ENCODE peak calls at places on chromosomes 6 and 20, in eight cellular contexts. J is cardiac muscle cell; S is amniotic epithelial cell; M is SHP77; A is activated naive CD8-positive, alpha-beta T cell treated with anti-CD3 and anti-CD28 coated beads, Interleukin-2, amount 50 U/mL, for 24 hours; R is dorsolateral prefrontal cortex; O is HFFc6; U is left colon. T is an unnamed sample.

GRCh38 chr6:152295346-152295745 is 341.8 kb downstream of the SYNE1 start:
- DNase-seq in J (peak; percentile 87), S (peak; percentile 99), M (no peak), A (no peak), R (no peak), O (peak; percentile 73), U (no peak), T (no peak)

GRCh38 chr6:100464910-100465700 is at the start of gene SIM1:
- DNase-seq in J (peak; percentile 87), S (peak; percentile 36), M (no peak), A (no peak), R (no peak), O (peak; percentile 93), U (no peak), T (no peak)

GRCh38 chr6:134714113-134714512 is 235.8 kb downstream of the ALDH8A1 start:
- DNase-seq in J (no peak), S (no peak), M (no peak), A (no peak), R (no peak), O (no peak), U (no peak), T (no peak)

GRCh38 chr20:6160736-6161135 is 37.9 kb upstream of the FERMT1 start:
- DNase-seq in J (no peak), S (no peak), M (no peak), A (no peak), R (no peak), O (no peak), U (no peak), T (no peak)

GRCh38 chr20:38790210-38791053 is 15.1 kb upstream of the PPP1R16B start:
- DNase-seq in J (peak; percentile 66), S (peak; percentile 19), M (peak; percentile 2), A (no peak), R (no peak), O (no peak), U (no peak), T (no peak)

GRCh38 chr6:125829433-125829832 is 38.7 kb downstream of the NCOA7 start:
- DNase-seq in J (no peak), S (no peak), M (no peak), A (no peak), R (no peak), O (no peak), U (no peak), T (no peak)

GRCh38 chr6:162638931-162639574 is 88.5 kb downstream of the PRKN start:
- DNase-seq in J (no peak), S (no peak), M (no peak), A (no peak), R (no peak), O (no peak), U (no peak), T (no peak)

GRCh38 chr20:39429716-39430115 is 467.6 kb downstream of the DHX35 start:
- DNase-seq in J (no peak), S (no peak), M (no peak), A (no peak), R (no peak), O (no peak), U (no peak), T (no peak)

GRCh38 chr6:40778186-40778585 is 191.0 kb upstream of the LRFN2 start:
- DNase-seq in J (no peak), S (no peak), M (no peak), A (no peak), R (no peak), O (peak; percentile 18), U (no peak), T (peak; percentile 55)

GRCh38 chr6:34486106-34486740 is 20.3 kb downstream of the PACSIN1 start:
- DNase-seq in J (no peak), S (no peak), M (no peak), A (no peak), R (no peak), O (no peak), U (no peak), T (no peak)

GRCh38 chr6:7532821-7533220 is 8.7 kb upstream of the DSP start:
- DNase-seq in J (no peak), S (no peak), M (no peak), A (no peak), R (no peak), O (no peak), U (no peak), T (no peak)

GRCh38 chr6:102841055-102841454 is 1447.5 kb downstream of the GRIK2 start:
- DNase-seq in J (no peak), S (no peak), M (peak; percentile 18), A (no peak), R (no peak), O (no peak), U (no peak), T (no peak)

GRCh38 chr6:151005896-151006632 is 140.6 kb downstream of the MTHFD1L start:
- DNase-seq in J (peak; percentile 26), S (no peak), M (no peak), A (no peak), R (no peak), O (no peak), U (no peak), T (no peak)

GRCh38 chr6:42960243-42961019 is at the start of gene GNMT:
- DNase-seq in J (peak; percentile 34), S (no peak), M (peak; percentile 65), A (peak; percentile 31), R (no peak), O (no peak), U (peak; percentile 74), T (no peak)

GRCh38 chr20:33209789-33210188 is 7.4 kb upstream of the BPIFA3 start:
- DNase-seq in J (peak; percentile 75), S (peak; percentile 45), M (no peak), A (peak; percentile 49), R (no peak), O (peak; percentile 38), U (peak; percentile 34), T (peak; percentile 68)

GRCh38 chr6:77292564-77293546 is 170.4 kb downstream of the HTR1B start:
- DNase-seq in J (peak; percentile 91), S (peak; percentile 92), M (no peak), A (no peak), R (no peak), O (peak; percentile 89), U (no peak), T (peak; percentile 9)

GRCh38 chr20:44186674-44187053 is 324 bp downstream of the JPH2 start:
- DNase-seq in J (no peak), S (no peak), M (no peak), A (no peak), R (no peak), O (no peak), U (no peak), T (no peak)

GRCh38 chr6:155100087-155100486 is 105.0 kb downstream of the TIAM2 start:
- DNase-seq in J (no peak), S (peak; percentile 27), M (peak; percentile 65), A (no peak), R (peak; percentile 63), O (no peak), U (no peak), T (no peak)

GRCh38 chr20:11375966-11376365 is 541.7 kb upstream of the BTBD3 start:
- DNase-seq in J (no peak), S (no peak), M (no peak), A (no peak), R (no peak), O (no peak), U (no peak), T (no peak)